ENCODE peak calls at places on chromosomes 2 and 18, in nine cellular contexts. K is Daoy; E is amniotic epithelial cell; M is stromal cell of bone marrow; C is stimulated activated CD8-positive, alpha-beta memory T cell treated with anti-CD3 and anti-CD28 coated beads, Interleukin-4, amount 100 ng/mL, for 1 hour; S is HT-29; G is SW480; O is NCI-H446; U is RWPE1. L is an unnamed sample.

GRCh38 chr2:54610700-54611099 is 112.8 kb upstream of the EML6 start:
- DNase-seq in K (no peak), E (peak; percentile 49), M (no peak), C (no peak), S (no peak), G (no peak), O (no peak), U (no peak), L (no peak)

GRCh38 chr2:83817511-83817910 is 641.6 kb downstream of the SUCLG1 start:
- DNase-seq in K (no peak), E (no peak), M (no peak), C (no peak), S (peak; percentile 28), G (peak; percentile 16), O (peak; percentile 38), U (no peak), L (peak; percentile 63)

GRCh38 chr2:234249873-234250272 is 199.4 kb downstream of the SPP2 start:
- DNase-seq in K (peak; percentile 90), E (peak; percentile 40), M (peak; percentile 73), C (no peak), S (peak; percentile 56), G (peak; percentile 52), O (no peak), U (peak; percentile 84), L (no peak)

GRCh38 chr2:237693281-237694039 is 66.1 kb downstream of the LRRFIP1 start:
- DNase-seq in K (peak; percentile 59), E (peak; percentile 90), M (no peak), C (no peak), S (peak; percentile 74), G (peak; percentile 65), O (no peak), U (peak; percentile 86), L (peak; percentile 20)

GRCh38 chr2:122390406-122390805 is 635.0 kb downstream of the TSN start:
- DNase-seq in K (peak; percentile 17), E (no peak), M (peak; percentile 2), C (no peak), S (peak; percentile 21), G (peak; percentile 67), O (no peak), U (peak; percentile 64), L (no peak)

GRCh38 chr2:233449921-233450853 is 95.9 kb downstream of the DGKD start:
- DNase-seq in K (no peak), E (no peak), M (no peak), C (no peak), S (no peak), G (no peak), O (no peak), U (no peak), L (no peak)

GRCh38 chr2:46689993-46690392 is 210.6 kb downstream of the TMEM247 start:
- DNase-seq in K (no peak), E (no peak), M (no peak), C (no peak), S (no peak), G (no peak), O (no peak), U (no peak), L (no peak)

GRCh38 chr2:72605836-72606442 is 219.9 kb downstream of the EXOC6B start:
- DNase-seq in K (peak; percentile 1), E (peak; percentile 39), M (no peak), C (no peak), S (peak; percentile 22), G (peak; percentile 23), O (peak; percentile 7), U (peak; percentile 8), L (peak; percentile 29)

GRCh38 chr2:68330691-68331090 is 10.9 kb upstream of the CNRIP1 start:
- DNase-seq in K (peak; percentile 4), E (peak; percentile 54), M (peak; percentile 52), C (no peak), S (no peak), G (no peak), O (no peak), U (no peak), L (no peak)

GRCh38 chr2:231199219-231199618 is 788 bp downstream of the ARMC9 start:
- DNase-seq in K (peak; percentile 62), E (peak; percentile 55), M (no peak), C (no peak), S (peak; percentile 45), G (peak; percentile 9), O (no peak), U (peak; percentile 23), L (no peak)

GRCh38 chr2:237061356-237061755 is 24.3 kb upstream of the COPS8 start:
- DNase-seq in K (no peak), E (no peak), M (no peak), C (no peak), S (no peak), G (no peak), O (no peak), U (no peak), L (no peak)

GRCh38 chr2:60958800-60959199 is 58.7 kb upstream of the PEX13 start:
- DNase-seq in K (peak; percentile 33), E (peak; percentile 80), M (peak; percentile 15), C (no peak), S (no peak), G (no peak), O (no peak), U (peak; percentile 80), L (no peak)

GRCh38 chr2:115168457-115168856 is 726.0 kb downstream of the DPP10 start:
- DNase-seq in K (no peak), E (no peak), M (no peak), C (no peak), S (no peak), G (no peak), O (no peak), U (no peak), L (no peak)

GRCh38 chr18:23857756-23858155 is 156.8 kb upstream of the TTC39C start:
- DNase-seq in K (no peak), E (peak; percentile 18), M (no peak), C (no peak), S (no peak), G (no peak), O (no peak), U (peak; percentile 63), L (no peak)

GRCh38 chr18:44033144-44033543 is 647.5 kb upstream of the SETBP1 start:
- DNase-seq in K (no peak), E (no peak), M (no peak), C (no peak), S (no peak), G (peak; percentile 2), O (no peak), U (no peak), L (no peak)

GRCh38 chr18:55328301-55328700 is 259.7 kb downstream of the TCF4 start:
- DNase-seq in K (peak; percentile 29), E (peak; percentile 22), M (peak; percentile 71), C (no peak), S (no peak), G (no peak), O (no peak), U (no peak), L (peak; percentile 48)

GRCh38 chr18:46239998-46240397 is 135.8 kb downstream of the HAUS1 start:
- DNase-seq in K (no peak), E (no peak), M (no peak), C (no peak), S (no peak), G (no peak), O (no peak), U (no peak), L (no peak)

GRCh38 chr2:17573806-17574175 is 33.3 kb downstream of the VSNL1 start:
- DNase-seq in K (no peak), E (no peak), M (no peak), C (no peak), S (no peak), G (no peak), O (no peak), U (no peak), L (no peak)

GRCh38 chr2:232951181-232951580 is 61.9 kb downstream of the NGEF start:
- DNase-seq in K (no peak), E (no peak), M (no peak), C (no peak), S (no peak), G (no peak), O (no peak), U (no peak), L (no peak)

GRCh38 chr2:154720642-154721041 is 22.1 kb downstream of the KCNJ3 start:
- DNase-seq in K (no peak), E (no peak), M (peak; percentile 9), C (no peak), S (no peak), G (no peak), O (peak; percentile 47), U (no peak), L (no peak)

GRCh38 chr2:67649331-67650071 is 252.4 kb downstream of the ETAA1 start:
- DNase-seq in K (peak; percentile 28), E (peak; percentile 81), M (no peak), C (no peak), S (peak; percentile 30), G (no peak), O (no peak), U (peak; percentile 8), L (no peak)

GRCh38 chr2:102291221-102292075 is 19.9 kb upstream of the IL1RL1 start:
- DNase-seq in K (no peak), E (no peak), M (no peak), C (no peak), S (no peak), G (no peak), O (peak; percentile 4), U (no peak), L (peak; percentile 88)

GRCh38 chr2:239779592-239779983 is 245.6 kb downstream of the NDUFA10 start:
- DNase-seq in K (no peak), E (no peak), M (no peak), C (no peak), S (no peak), G (no peak), O (no peak), U (no peak), L (no peak)

GRCh38 chr2:17821535-17822451 is 5.5 kb downstream of the MSGN1 start:
- DNase-seq in K (no peak), E (no peak), M (no peak), C (no peak), S (no peak), G (no peak), O (peak; percentile 44), U (no peak), L (no peak)

GRCh38 chr2:101831351-101831865 is 133.9 kb downstream of the MAP4K4 start:
- DNase-seq in K (peak; percentile 65), E (peak; percentile 86), M (peak; percentile 57), C (peak; percentile 28), S (peak; percentile 82), G (peak; percentile 66), O (peak; percentile 61), U (peak; percentile 49), L (peak; percentile 75)

GRCh38 chr2:30655660-30656059 is 151.6 kb downstream of the CAPN13 start:
- DNase-seq in K (peak; percentile 27), E (peak; percentile 56), M (no peak), C (no peak), S (no peak), G (no peak), O (peak; percentile 44), U (no peak), L (no peak)

GRCh38 chr18:4282954-4283353 is 172.2 kb downstream of the DLGAP1 start:
- DNase-seq in K (no peak), E (no peak), M (no peak), C (no peak), S (no peak), G (no peak), O (no peak), U (no peak), L (no peak)

GRCh38 chr2:80068068-80068467 is 236.5 kb downstream of the LRRTM1 start:
- DNase-seq in K (no peak), E (no peak), M (no peak), C (no peak), S (no peak), G (no peak), O (no peak), U (no peak), L (no peak)

GRCh38 chr2:228344531-228344930 is 163.0 kb upstream of the SPHKAP start:
- DNase-seq in K (no peak), E (peak; percentile 82), M (no peak), C (no peak), S (no peak), G (no peak), O (no peak), U (no peak), L (no peak)

GRCh38 chr2:210195066-210195852 is 24.1 kb upstream of the KANSL1L start:
- DNase-seq in K (peak; percentile 14), E (peak; percentile 58), M (peak; percentile 18), C (no peak), S (peak; percentile 57), G (peak; percentile 57), O (peak; percentile 63), U (peak; percentile 42), L (peak; percentile 23)

GRCh38 chr18:2967357-2967756 is 45.6 kb downstream of the LPIN2 start:
- DNase-seq in K (no peak), E (no peak), M (no peak), C (no peak), S (no peak), G (no peak), O (no peak), U (no peak), L (no peak)

L was measured in Kasumi-1.